ENCODE peak calls at places on chromosomes 5 and 9, in six cellular contexts. J is HepG2, K is GM12878, S is K562, W is upper lobe of left lung, X is A549. L is an unnamed sample. For H3K4me1, the result is how much of the 10 kb centered on the place peaks cover.

GRCh38 chr9:97930972-97931371 is 7.0 kb downstream of the HEMGN start:
- ATAC-seq in J (no peak), K (no peak), S (no peak), W (no peak), X (no peak), L (no peak)

GRCh38 chr9:95515272-95516113 is 1.3 kb downstream of the PTCH1 start:
- ATAC-seq in J (peak), K (no peak), S (peak), W (no peak), X (no peak), L (no peak)

GRCh38 chr5:56447232-56447631 is 214.1 kb upstream of the ANKRD55 start:
- ATAC-seq in J (peak), K (no peak), S (no peak), W (peak), X (peak), L (peak)

GRCh38 chr5:81779935-81780266 is 29.0 kb upstream of the SSBP2 start:
- ATAC-seq in J (peak), K (no peak), S (peak), W (peak), X (no peak), L (no peak)

GRCh38 chr5:156475831-156476551 is 149.0 kb downstream of the SGCD start:
- ATAC-seq in J (no peak), K (no peak), S (no peak), W (peak), X (peak), L (peak)

GRCh38 chr9:112537561-112537960 is 50.9 kb downstream of the KIAA1958 start:
- ATAC-seq in J (no peak), K (no peak), S (no peak), W (no peak), X (no peak), L (no peak)

GRCh38 chr9:121404906-121405305 is 34.9 kb upstream of the STOM start:
- ATAC-seq in J (no peak), K (no peak), S (no peak), W (no peak), X (no peak), L (no peak)

GRCh38 chr9:94757158-94757557 is 30.7 kb downstream of the AOPEP start:
- ATAC-seq in J (no peak), K (no peak), S (peak), W (no peak), X (peak), L (no peak)

GRCh38 chr5:170103447-170103846 is 2.2 kb upstream of the FOXI1 start:
- ATAC-seq in J (no peak), K (no peak), S (no peak), W (no peak), X (no peak), L (no peak)

GRCh38 chr9:21656776-21657637 is 145.4 kb upstream of the MTAP start:
- ATAC-seq in J (no peak), K (no peak), S (no peak), W (peak), X (peak), L (no peak)

GRCh38 chr5:166493627-166494026 is 1797.8 kb upstream of the WWC1 start:
- ATAC-seq in J (no peak), K (no peak), S (no peak), W (peak), X (no peak), L (no peak)

GRCh38 chr9:13787234-13787833 is 507.8 kb upstream of the MPDZ start:
- ATAC-seq in J (no peak), K (no peak), S (no peak), W (peak), X (no peak), L (peak)

DNA sequence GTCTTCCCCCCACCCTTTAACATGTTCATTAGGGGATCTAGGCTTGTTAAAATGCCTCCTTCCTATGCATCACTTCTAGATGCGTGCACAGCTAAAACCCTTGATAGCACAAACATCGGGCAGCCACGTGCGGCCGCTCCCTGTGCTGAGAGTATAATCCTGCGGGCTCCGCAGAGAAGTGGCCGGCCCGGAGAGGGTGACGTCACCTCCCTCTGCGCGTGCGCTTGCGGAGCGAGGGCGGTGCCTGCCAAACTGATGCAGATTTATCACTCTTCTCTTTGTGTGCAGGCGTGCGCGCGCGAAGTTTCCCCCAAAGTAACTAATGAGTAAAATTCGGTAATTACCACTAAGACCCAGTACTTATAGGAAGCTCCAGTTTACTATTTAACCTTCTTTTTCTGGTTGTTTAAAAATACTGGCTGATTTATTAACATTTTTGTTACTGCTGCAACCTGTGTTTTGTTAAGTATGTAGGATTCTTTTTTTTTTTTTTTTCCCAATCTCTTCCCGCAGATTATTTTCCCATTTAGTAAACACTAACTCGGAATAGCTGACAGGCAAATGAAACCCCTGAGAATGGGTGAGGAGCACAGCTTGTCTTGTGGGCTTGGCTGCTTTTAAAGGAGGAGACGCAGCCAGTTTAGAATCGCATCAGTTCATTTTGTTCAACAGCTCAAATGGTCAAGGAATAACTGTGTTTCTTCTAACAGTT is 121.6 kb downstream of the TRIO start:
- ATAC-seq in J (peak), K (peak), S (peak), W (peak), X (peak), L (peak)
- TF ChIP-seq EP300 in J (no peak), K (no peak), S (no peak), W (no peak), X (no peak), L (no peak)

DNA sequence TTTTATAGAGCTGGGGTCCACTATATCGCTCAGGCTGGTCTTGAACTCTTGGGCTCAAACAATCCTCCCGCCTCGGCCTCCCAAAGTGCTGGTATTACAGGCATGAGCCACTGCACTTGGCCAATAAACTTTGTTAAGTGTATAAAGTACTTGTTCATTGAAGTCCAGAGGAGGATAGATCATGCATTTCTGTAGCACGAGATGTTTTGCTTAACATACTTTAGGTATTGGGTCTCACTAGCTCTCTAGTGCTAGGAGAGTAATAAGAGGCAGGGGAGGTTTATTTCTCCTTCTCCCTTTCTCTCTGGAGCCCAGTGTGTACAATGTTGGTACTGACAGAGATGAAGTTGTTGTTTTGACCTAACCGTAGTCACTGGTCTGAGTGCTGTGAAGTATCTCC is 125.6 kb upstream of the KLF9 start:
- ATAC-seq in J (no peak), K (no peak), S (no peak), W (no peak), X (no peak), L (no peak)
- H3K4me1 ChIP-seq in J (under half), K (under half), S (under half), W (under half), X (under half), L (under half)

GRCh38 chr5:138544171-138545134 is 1.4 kb upstream of the ETF1 start:
- ATAC-seq in J (no peak), K (no peak), S (peak), W (no peak), X (no peak), L (no peak)

GRCh38 chr5:138543730-138544104 is 681 bp upstream of the ETF1 start:
- ATAC-seq in J (peak), K (peak), S (peak), W (peak), X (peak), L (peak)

GRCh38 chr5:138541511-138541910 is 1.5 kb downstream of the ETF1 start:
- ATAC-seq in J (no peak), K (no peak), S (no peak), W (no peak), X (no peak), L (no peak)

GRCh38 chr5:138542120-138542955 is 698 bp downstream of the ETF1 start:
- ATAC-seq in J (no peak), K (peak), S (peak), W (peak), X (peak), L (no peak)

DNA sequence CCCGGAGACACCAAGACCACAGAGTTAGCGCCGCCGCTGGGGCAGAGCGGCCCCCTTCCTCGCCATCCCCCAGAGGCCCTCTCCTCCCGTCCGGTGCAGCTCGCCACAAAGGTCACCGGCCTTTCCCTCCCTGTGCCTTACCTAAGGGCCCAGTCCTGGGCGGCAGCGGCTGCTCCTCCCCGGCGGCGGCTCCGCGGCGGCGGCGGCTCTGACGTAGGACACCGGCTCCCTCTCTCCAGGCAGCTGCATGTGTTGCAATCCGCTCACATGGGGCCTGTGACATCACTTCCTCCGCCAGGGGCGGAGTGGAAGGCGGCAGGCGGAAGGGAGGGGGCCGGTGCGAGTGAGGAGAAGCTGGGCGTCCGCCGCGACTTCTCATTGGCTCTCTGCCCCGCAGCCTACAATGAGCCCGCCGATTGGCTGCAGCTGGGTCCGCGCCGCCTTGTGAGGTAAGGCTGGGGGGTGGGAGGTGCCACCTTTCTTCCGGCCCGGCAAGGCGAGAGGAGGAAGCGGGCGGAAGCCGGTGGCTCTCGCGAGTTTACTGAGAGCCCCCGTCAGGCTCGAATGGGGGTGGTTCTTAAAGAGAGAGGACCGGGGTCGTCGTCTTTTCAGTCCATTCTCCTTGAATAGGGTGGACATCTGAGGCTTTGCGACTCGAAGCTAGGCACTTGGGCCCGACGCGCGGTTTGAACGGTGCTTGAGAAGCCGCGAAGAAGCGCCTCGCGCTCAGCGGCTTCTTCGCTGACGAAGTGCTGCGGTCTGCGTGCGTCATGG is at the start of gene ETF1:
- ATAC-seq in J (peak), K (peak), S (peak), W (peak), X (peak), L (peak)
- TF ChIP-seq EP300 in J (peak), K (peak), S (peak), W (peak), X (no peak), L (peak)

GRCh38 chr9:134404376-134405358 is 78.4 kb downstream of the RXRA start:
- ATAC-seq in J (no peak), K (no peak), S (no peak), W (no peak), X (no peak), L (no peak)
- H3K4me1 ChIP-seq in J (under half), K (half or more), S (under half), W (half or more), X (half or more), L (half or more)